ENCODE peak calls at places on chromosomes 3 and 15, in four cellular contexts. One of them, this sample, is unnamed.
A peak's percentile ranks its signal among the peaks of the same experiment; 100 is the strongest.

GRCh38 chr15:74156678-74157411 is 16.7 kb upstream of the ISLR start:
- DNase-seq in tibial artery: peak; percentile 84
- DNase-seq in neural crest cell: no peak
- DNase-seq in EL: no peak
- DNase-seq in this sample: peak; percentile 47

GRCh38 chr3:157785071-157785826 is 282.0 kb upstream of the VEPH1 start:
- DNase-seq in EL: peak; percentile 97
- DNase-seq in neural crest cell: no peak
- DNase-seq in tibial artery: no peak
- DNase-seq in this sample: peak; percentile 84

GRCh38 chr15:90266061-90266431 is 574 bp downstream of the NGRN start:
- DNase-seq in neural crest cell: peak; percentile 6
- DNase-seq in tibial artery: no peak
- DNase-seq in EL: peak; percentile 53
- DNase-seq in this sample: peak; percentile 42

GRCh38 chr15:58704155-58704825 is 45.2 kb downstream of the ADAM10 start:
- DNase-seq in tibial artery: no peak
- DNase-seq in neural crest cell: no peak
- DNase-seq in EL: no peak
- DNase-seq in this sample: peak; percentile 39

GRCh38 chr3:81998139-81998755 is 236.8 kb upstream of the GBE1 start:
- DNase-seq in EL: peak; percentile 2
- DNase-seq in tibial artery: no peak
- DNase-seq in neural crest cell: no peak
- DNase-seq in this sample: peak; percentile 56

GRCh38 chr3:68876112-68876713 is 56.1 kb downstream of the TAFA4 start:
- DNase-seq in EL: peak; percentile 62
- DNase-seq in tibial artery: no peak
- DNase-seq in neural crest cell: peak; percentile 22
- DNase-seq in this sample: peak; percentile 68

GRCh38 chr15:89307046-89307587 is 27.5 kb downstream of the POLG start:
- DNase-seq in neural crest cell: no peak
- DNase-seq in EL: peak; percentile 53
- DNase-seq in tibial artery: no peak
- DNase-seq in this sample: peak; percentile 26

GRCh38 chr15:67511606-67512005 is 9.3 kb upstream of the C15orf61 start:
- DNase-seq in tibial artery: no peak
- DNase-seq in neural crest cell: no peak
- DNase-seq in EL: peak; percentile 52
- DNase-seq in this sample: no peak

GRCh38 chr3:71512000-71512399 is 71.5 kb downstream of the FOXP1 start:
- DNase-seq in tibial artery: no peak
- DNase-seq in EL: no peak
- DNase-seq in neural crest cell: no peak
- DNase-seq in this sample: no peak

GRCh38 chr3:71908001-71908400 is 123.1 kb upstream of the PROK2 start:
- DNase-seq in EL: no peak
- DNase-seq in neural crest cell: no peak
- DNase-seq in tibial artery: no peak
- DNase-seq in this sample: no peak

GRCh38 chr3:52839892-52840545 is 5.2 kb upstream of the MUSTN1 start:
- DNase-seq in neural crest cell: no peak
- DNase-seq in EL: no peak
- DNase-seq in tibial artery: no peak
- DNase-seq in this sample: no peak

GRCh38 chr3:195809291-195809785 is 2.4 kb downstream of the MUC4 start:
- DNase-seq in neural crest cell: no peak
- DNase-seq in EL: no peak
- DNase-seq in tibial artery: no peak
- DNase-seq in this sample: no peak

GRCh38 chr3:138694287-138695007 is 85.9 kb downstream of the FAIM start:
- DNase-seq in EL: peak; percentile 99
- DNase-seq in tibial artery: no peak
- DNase-seq in neural crest cell: no peak
- DNase-seq in this sample: no peak

GRCh38 chr3:145333931-145334330 is 827.1 kb downstream of the PLOD2 start:
- DNase-seq in EL: no peak
- DNase-seq in tibial artery: no peak
- DNase-seq in neural crest cell: no peak
- DNase-seq in this sample: no peak

GRCh38 chr3:120743081-120743365 is 479 bp downstream of the GTF2E1 start:
- DNase-seq in tibial artery: no peak
- DNase-seq in neural crest cell: no peak
- DNase-seq in EL: peak; percentile 30
- DNase-seq in this sample: no peak

GRCh38 chr15:75368689-75369239 is 357 bp upstream of the MAN2C1 start:
- DNase-seq in tibial artery: no peak
- DNase-seq in neural crest cell: no peak
- DNase-seq in EL: peak; percentile 18
- DNase-seq in this sample: no peak

GRCh38 chr3:127339943-127340861 is 52.4 kb upstream of the PRR20G start:
- DNase-seq in EL: no peak
- DNase-seq in neural crest cell: no peak
- DNase-seq in tibial artery: no peak
- DNase-seq in this sample: no peak

GRCh38 chr3:148232409-148232808 is 465.3 kb upstream of the AGTR1 start:
- DNase-seq in neural crest cell: no peak
- DNase-seq in EL: no peak
- DNase-seq in tibial artery: no peak
- DNase-seq in this sample: no peak

GRCh38 chr3:99751649-99752048 is 66.0 kb upstream of the CMSS1 start:
- DNase-seq in tibial artery: no peak
- DNase-seq in EL: peak; percentile 73
- DNase-seq in neural crest cell: no peak
- DNase-seq in this sample: no peak

GRCh38 chr3:152472606-152472954 is 203.9 kb downstream of the MBNL1 start:
- DNase-seq in neural crest cell: no peak
- DNase-seq in EL: no peak
- DNase-seq in tibial artery: no peak
- DNase-seq in this sample: no peak